ENCODE peak calls at places on chromosome 20, in eight cellular contexts. One of them, this sample, is unnamed.

GRCh38 chr20:20052074-20052970 is at the start of the genes CFAP61 and CRNKL1:
- DNase-seq in frontal cortex: peak
- DNase-seq in hypothalamus: peak
- DNase-seq in stromal cell of bone marrow: peak
- DNase-seq in EL: peak
- DNase-seq in stimulated activated CD8-positive, alpha-beta memory T cell treated with anti-CD3 and anti-CD28 coated beads, Interleukin-2, amount 100 ng/mL, for 48 hours: peak
- DNase-seq in dermis blood vessel endothelial cell: peak
- DNase-seq in iPS-NIHi11: peak
- DNase-seq in this sample: peak

GRCh38 chr20:38067717-38068365 is 34.3 kb downstream of the RPRD1B start:
- DNase-seq in stromal cell of bone marrow: no peak
- DNase-seq in dermis blood vessel endothelial cell: no peak
- DNase-seq in iPS-NIHi11: no peak
- DNase-seq in EL: no peak
- DNase-seq in frontal cortex: no peak
- DNase-seq in stimulated activated CD8-positive, alpha-beta memory T cell treated with anti-CD3 and anti-CD28 coated beads, Interleukin-2, amount 100 ng/mL, for 48 hours: no peak
- DNase-seq in hypothalamus: no peak
- DNase-seq in this sample: no peak

GRCh38 chr20:52200870-52201269 is 9.3 kb upstream of the ZFP64 start:
- DNase-seq in stimulated activated CD8-positive, alpha-beta memory T cell treated with anti-CD3 and anti-CD28 coated beads, Interleukin-2, amount 100 ng/mL, for 48 hours: no peak
- DNase-seq in iPS-NIHi11: no peak
- DNase-seq in hypothalamus: no peak
- DNase-seq in dermis blood vessel endothelial cell: no peak
- DNase-seq in stromal cell of bone marrow: no peak
- DNase-seq in EL: no peak
- DNase-seq in frontal cortex: no peak
- DNase-seq in this sample: no peak

GRCh38 chr20:2093200-2093781 is 8.3 kb upstream of the STK35 start:
- DNase-seq in stimulated activated CD8-positive, alpha-beta memory T cell treated with anti-CD3 and anti-CD28 coated beads, Interleukin-2, amount 100 ng/mL, for 48 hours: peak
- DNase-seq in frontal cortex: no peak
- DNase-seq in EL: no peak
- DNase-seq in stromal cell of bone marrow: no peak
- DNase-seq in dermis blood vessel endothelial cell: peak
- DNase-seq in iPS-NIHi11: peak
- DNase-seq in hypothalamus: no peak
- DNase-seq in this sample: peak

GRCh38 chr20:58908216-58908615 is 55.7 kb downstream of the GNAS start:
- DNase-seq in frontal cortex: no peak
- DNase-seq in dermis blood vessel endothelial cell: peak
- DNase-seq in EL: no peak
- DNase-seq in iPS-NIHi11: no peak
- DNase-seq in hypothalamus: no peak
- DNase-seq in stimulated activated CD8-positive, alpha-beta memory T cell treated with anti-CD3 and anti-CD28 coated beads, Interleukin-2, amount 100 ng/mL, for 48 hours: no peak
- DNase-seq in stromal cell of bone marrow: no peak
- DNase-seq in this sample: no peak

GRCh38 chr20:2698912-2699311 is 6.3 kb downstream of the EBF4 start:
- DNase-seq in hypothalamus: no peak
- DNase-seq in dermis blood vessel endothelial cell: no peak
- DNase-seq in iPS-NIHi11: no peak
- DNase-seq in EL: no peak
- DNase-seq in frontal cortex: no peak
- DNase-seq in stimulated activated CD8-positive, alpha-beta memory T cell treated with anti-CD3 and anti-CD28 coated beads, Interleukin-2, amount 100 ng/mL, for 48 hours: no peak
- DNase-seq in stromal cell of bone marrow: no peak
- DNase-seq in this sample: no peak

GRCh38 chr20:6265204-6265904 is 142.5 kb upstream of the FERMT1 start:
- DNase-seq in dermis blood vessel endothelial cell: peak
- DNase-seq in stromal cell of bone marrow: peak
- DNase-seq in EL: peak
- DNase-seq in hypothalamus: no peak
- DNase-seq in iPS-NIHi11: no peak
- DNase-seq in frontal cortex: peak
- DNase-seq in stimulated activated CD8-positive, alpha-beta memory T cell treated with anti-CD3 and anti-CD28 coated beads, Interleukin-2, amount 100 ng/mL, for 48 hours: no peak
- DNase-seq in this sample: peak

GRCh38 chr20:5658897-5659296 is 91.3 kb upstream of the SHLD1 start:
- DNase-seq in frontal cortex: peak
- DNase-seq in dermis blood vessel endothelial cell: peak
- DNase-seq in iPS-NIHi11: no peak
- DNase-seq in stromal cell of bone marrow: peak
- DNase-seq in EL: peak
- DNase-seq in stimulated activated CD8-positive, alpha-beta memory T cell treated with anti-CD3 and anti-CD28 coated beads, Interleukin-2, amount 100 ng/mL, for 48 hours: no peak
- DNase-seq in hypothalamus: no peak
- DNase-seq in this sample: peak

GRCh38 chr20:10584319-10584812 is 89.4 kb downstream of the JAG1 start:
- DNase-seq in frontal cortex: no peak
- DNase-seq in dermis blood vessel endothelial cell: no peak
- DNase-seq in hypothalamus: no peak
- DNase-seq in stimulated activated CD8-positive, alpha-beta memory T cell treated with anti-CD3 and anti-CD28 coated beads, Interleukin-2, amount 100 ng/mL, for 48 hours: no peak
- DNase-seq in EL: no peak
- DNase-seq in iPS-NIHi11: no peak
- DNase-seq in stromal cell of bone marrow: no peak
- DNase-seq in this sample: no peak

GRCh38 chr20:62715201-62715600 is 6.6 kb downstream of the NTSR1 start:
- DNase-seq in frontal cortex: no peak
- DNase-seq in iPS-NIHi11: no peak
- DNase-seq in EL: no peak
- DNase-seq in hypothalamus: no peak
- DNase-seq in stromal cell of bone marrow: no peak
- DNase-seq in dermis blood vessel endothelial cell: no peak
- DNase-seq in stimulated activated CD8-positive, alpha-beta memory T cell treated with anti-CD3 and anti-CD28 coated beads, Interleukin-2, amount 100 ng/mL, for 48 hours: no peak
- DNase-seq in this sample: no peak

GRCh38 chr20:33273117-33273851 is 9.7 kb upstream of the BPIFB1 start:
- DNase-seq in iPS-NIHi11: no peak
- DNase-seq in frontal cortex: no peak
- DNase-seq in stromal cell of bone marrow: no peak
- DNase-seq in stimulated activated CD8-positive, alpha-beta memory T cell treated with anti-CD3 and anti-CD28 coated beads, Interleukin-2, amount 100 ng/mL, for 48 hours: no peak
- DNase-seq in dermis blood vessel endothelial cell: no peak
- DNase-seq in hypothalamus: no peak
- DNase-seq in EL: no peak
- DNase-seq in this sample: peak

GRCh38 chr20:50546729-50547314 is 36.6 kb downstream of the PTPN1 start:
- DNase-seq in frontal cortex: no peak
- DNase-seq in hypothalamus: no peak
- DNase-seq in stimulated activated CD8-positive, alpha-beta memory T cell treated with anti-CD3 and anti-CD28 coated beads, Interleukin-2, amount 100 ng/mL, for 48 hours: no peak
- DNase-seq in EL: no peak
- DNase-seq in stromal cell of bone marrow: no peak
- DNase-seq in dermis blood vessel endothelial cell: no peak
- DNase-seq in iPS-NIHi11: no peak
- DNase-seq in this sample: no peak

GRCh38 chr20:3923818-3924217 is 34.6 kb downstream of the PANK2 start:
- DNase-seq in EL: peak
- DNase-seq in hypothalamus: no peak
- DNase-seq in stromal cell of bone marrow: no peak
- DNase-seq in dermis blood vessel endothelial cell: no peak
- DNase-seq in iPS-NIHi11: no peak
- DNase-seq in frontal cortex: no peak
- DNase-seq in stimulated activated CD8-positive, alpha-beta memory T cell treated with anti-CD3 and anti-CD28 coated beads, Interleukin-2, amount 100 ng/mL, for 48 hours: no peak
- DNase-seq in this sample: no peak

GRCh38 chr20:59831024-59831900 is 102.2 kb downstream of the SYCP2 start:
- DNase-seq in stromal cell of bone marrow: no peak
- DNase-seq in dermis blood vessel endothelial cell: no peak
- DNase-seq in frontal cortex: no peak
- DNase-seq in hypothalamus: no peak
- DNase-seq in stimulated activated CD8-positive, alpha-beta memory T cell treated with anti-CD3 and anti-CD28 coated beads, Interleukin-2, amount 100 ng/mL, for 48 hours: no peak
- DNase-seq in iPS-NIHi11: no peak
- DNase-seq in EL: no peak
- DNase-seq in this sample: no peak

GRCh38 chr20:3235661-3236324 is 3.2 kb downstream of the SLC4A11 start:
- DNase-seq in dermis blood vessel endothelial cell: peak
- DNase-seq in iPS-NIHi11: no peak
- DNase-seq in hypothalamus: no peak
- DNase-seq in frontal cortex: no peak
- DNase-seq in stromal cell of bone marrow: no peak
- DNase-seq in stimulated activated CD8-positive, alpha-beta memory T cell treated with anti-CD3 and anti-CD28 coated beads, Interleukin-2, amount 100 ng/mL, for 48 hours: no peak
- DNase-seq in EL: peak
- DNase-seq in this sample: peak

GRCh38 chr20:3716195-3716834 is 3.9 kb upstream of the SIGLEC1 start:
- DNase-seq in iPS-NIHi11: peak
- DNase-seq in frontal cortex: no peak
- DNase-seq in dermis blood vessel endothelial cell: peak
- DNase-seq in stromal cell of bone marrow: no peak
- DNase-seq in EL: peak
- DNase-seq in stimulated activated CD8-positive, alpha-beta memory T cell treated with anti-CD3 and anti-CD28 coated beads, Interleukin-2, amount 100 ng/mL, for 48 hours: no peak
- DNase-seq in hypothalamus: no peak
- DNase-seq in this sample: peak

GRCh38 chr20:4677846-4678245 is 43.9 kb upstream of the PRND start:
- DNase-seq in hypothalamus: no peak
- DNase-seq in stimulated activated CD8-positive, alpha-beta memory T cell treated with anti-CD3 and anti-CD28 coated beads, Interleukin-2, amount 100 ng/mL, for 48 hours: no peak
- DNase-seq in stromal cell of bone marrow: no peak
- DNase-seq in EL: no peak
- DNase-seq in dermis blood vessel endothelial cell: no peak
- DNase-seq in frontal cortex: no peak
- DNase-seq in iPS-NIHi11: no peak
- DNase-seq in this sample: no peak

GRCh38 chr20:45105317-45105716 is 4.4 kb upstream of the KCNS1 start:
- DNase-seq in dermis blood vessel endothelial cell: no peak
- DNase-seq in hypothalamus: no peak
- DNase-seq in iPS-NIHi11: no peak
- DNase-seq in EL: no peak
- DNase-seq in frontal cortex: no peak
- DNase-seq in stromal cell of bone marrow: no peak
- DNase-seq in stimulated activated CD8-positive, alpha-beta memory T cell treated with anti-CD3 and anti-CD28 coated beads, Interleukin-2, amount 100 ng/mL, for 48 hours: no peak
- DNase-seq in this sample: no peak